ENCODE peak calls at places on chromosomes 7 and 10, in five cellular contexts. N is IMR-90, A is fibroblast of lung, I is AG04450, V is bronchial epithelial cell. B is an unnamed sample.

GRCh38 chr10:60042959-60043358 is 136.6 kb upstream of the CCDC6 start:
- DNase-seq in N (no peak), A (no peak), I (no peak), V (no peak), B (no peak)

GRCh38 chr10:47049056-47049851 is 138.0 kb downstream of the PTPN20 start:
- DNase-seq in N (no peak), A (no peak), I (no peak), V (no peak), B (no peak)

GRCh38 chr7:3200504-3200903 is 100.5 kb upstream of the SDK1 start:
- DNase-seq in N (peak; percentile 62), A (peak; percentile 49), I (no peak), V (peak; percentile 40), B (peak; percentile 82)

GRCh38 chr10:22719406-22720042 is 5.1 kb upstream of the PIP4K2A start:
- DNase-seq in N (no peak), A (no peak), I (no peak), V (no peak), B (no peak)

GRCh38 chr10:84654671-84655070 is 326.3 kb downstream of the CCSER2 start:
- DNase-seq in N (no peak), A (no peak), I (no peak), V (peak; percentile 68), B (no peak)

GRCh38 chr7:104971290-104972071 is 42.5 kb upstream of the KMT2E start:
- DNase-seq in N (peak; percentile 60), A (peak; percentile 56), I (no peak), V (peak; percentile 89), B (peak; percentile 73)

GRCh38 chr10:91935886-91936285 is 12.3 kb downstream of the BTAF1 start:
- DNase-seq in N (peak; percentile 13), A (no peak), I (no peak), V (peak; percentile 95), B (no peak)

GRCh38 chr7:36661135-36661840 is 63.0 kb downstream of the AOAH start:
- DNase-seq in N (peak; percentile 26), A (peak; percentile 77), I (no peak), V (peak; percentile 67), B (peak; percentile 11)

GRCh38 chr7:43823941-43824340 is 45.4 kb downstream of the MRPS24 start:
- DNase-seq in N (no peak), A (no peak), I (no peak), V (no peak), B (no peak)

GRCh38 chr10:71548494-71548846 is 151.8 kb downstream of the CDH23 start:
- DNase-seq in N (peak; percentile 0), A (no peak), I (no peak), V (no peak), B (peak; percentile 18)

GRCh38 chr10:120575411-120575810 is 118.4 kb downstream of the PLPP4 start:
- DNase-seq in N (no peak), A (no peak), I (no peak), V (no peak), B (no peak)

GRCh38 chr10:99466632-99467031 is 36.2 kb upstream of the GOT1 start:
- DNase-seq in N (peak; percentile 15), A (no peak), I (no peak), V (no peak), B (peak; percentile 11)

GRCh38 chr10:117801691-117802090 is 245.1 kb downstream of the RAB11FIP2 start:
- DNase-seq in N (no peak), A (no peak), I (no peak), V (no peak), B (no peak)

GRCh38 chr7:81383848-81384247 is 386.0 kb downstream of the HGF start:
- DNase-seq in N (no peak), A (peak; percentile 39), I (no peak), V (no peak), B (no peak)

GRCh38 chr7:27165089-27165654 is at the start of gene HOXA9:
- DNase-seq in N (peak; percentile 61), A (no peak), I (no peak), V (no peak), B (no peak)

GRCh38 chr7:388961-389701 is 99.2 kb downstream of the FOXL3 start:
- DNase-seq in N (no peak), A (no peak), I (no peak), V (no peak), B (no peak)

GRCh38 chr10:121823993-121824463 is 103.8 kb downstream of the ATE1 start:
- DNase-seq in N (peak; percentile 46), A (peak; percentile 35), I (no peak), V (peak; percentile 66), B (peak; percentile 61)

GRCh38 chr7:155222046-155222445 is 75.6 kb upstream of the INSIG1 start:
- DNase-seq in N (no peak), A (no peak), I (no peak), V (no peak), B (no peak)

GRCh38 chr10:71746344-71747037 is 26.8 kb downstream of the VSIR start:
- DNase-seq in N (no peak), A (no peak), I (no peak), V (no peak), B (no peak)

GRCh38 chr7:93245525-93246432 is 13.6 kb downstream of the VPS50 start:
- DNase-seq in N (peak; percentile 38), A (peak; percentile 29), I (peak; percentile 10), V (peak; percentile 38), B (peak; percentile 62)

GRCh38 chr7:145928937-145929336 is 187.7 kb upstream of the CNTNAP2 start:
- DNase-seq in N (no peak), A (no peak), I (no peak), V (no peak), B (no peak)

GRCh38 chr7:131042269-131043160 is 285.2 kb upstream of the MKLN1 start:
- DNase-seq in N (no peak), A (no peak), I (no peak), V (no peak), B (peak; percentile 17)

GRCh38 chr10:46314046-46314445 is 27.2 kb downstream of the ANTXRL start:
- DNase-seq in N (no peak), A (no peak), I (no peak), V (no peak), B (no peak)

GRCh38 chr7:114922652-114923402 is 933 bp downstream of the MDFIC start:
- DNase-seq in N (peak; percentile 77), A (peak; percentile 80), I (no peak), V (peak; percentile 69), B (peak; percentile 84)

GRCh38 chr10:1141701-1142100 is 85.5 kb downstream of the WDR37 start:
- DNase-seq in N (no peak), A (no peak), I (no peak), V (no peak), B (no peak)

GRCh38 chr10:10131984-10132383 is 885.7 kb upstream of the CELF2 start:
- DNase-seq in N (no peak), A (peak; percentile 3), I (no peak), V (no peak), B (peak; percentile 54)

GRCh38 chr7:26449175-26450165 is 157.8 kb downstream of the SNX10 start:
- DNase-seq in N (peak; percentile 15), A (peak; percentile 82), I (no peak), V (peak; percentile 81), B (peak; percentile 66)

GRCh38 chr7:100965723-100966541 is 3.4 kb upstream of the MUC12 start:
- DNase-seq in N (no peak), A (peak; percentile 25), I (no peak), V (peak; percentile 28), B (peak; percentile 52)

GRCh38 chr10:121490906-121491519 is 107.2 kb downstream of the FGFR2 start:
- DNase-seq in N (no peak), A (peak; percentile 57), I (no peak), V (no peak), B (no peak)

GRCh38 chr10:27822286-27822685 is 76.7 kb upstream of the MKX start:
- DNase-seq in N (peak; percentile 58), A (peak; percentile 74), I (peak; percentile 3), V (no peak), B (peak; percentile 1)

GRCh38 chr10:10475812-10476211 is 541.9 kb upstream of the CELF2 start:
- DNase-seq in N (no peak), A (no peak), I (no peak), V (no peak), B (no peak)

GRCh38 chr7:155280446-155281410 is 16.9 kb upstream of the INSIG1 start:
- DNase-seq in N (no peak), A (no peak), I (no peak), V (no peak), B (no peak)

GRCh38 chr10:69958232-69958902 is 94.3 kb upstream of the MACROH2A2 start:
- DNase-seq in N (peak; percentile 53), A (peak; percentile 44), I (no peak), V (peak; percentile 66), B (peak; percentile 69)

GRCh38 chr10:33008499-33009243 is 50.6 kb upstream of the ITGB1 start:
- DNase-seq in N (peak; percentile 92), A (peak; percentile 83), I (peak; percentile 81), V (peak; percentile 82), B (peak; percentile 91)
- H3K4me3 ChIP-seq in N (no peak overlapping the region), A (no peak overlapping the region), I (no peak overlapping the region), V (no peak overlapping the region), B (no peak overlapping the region)

DNA sequence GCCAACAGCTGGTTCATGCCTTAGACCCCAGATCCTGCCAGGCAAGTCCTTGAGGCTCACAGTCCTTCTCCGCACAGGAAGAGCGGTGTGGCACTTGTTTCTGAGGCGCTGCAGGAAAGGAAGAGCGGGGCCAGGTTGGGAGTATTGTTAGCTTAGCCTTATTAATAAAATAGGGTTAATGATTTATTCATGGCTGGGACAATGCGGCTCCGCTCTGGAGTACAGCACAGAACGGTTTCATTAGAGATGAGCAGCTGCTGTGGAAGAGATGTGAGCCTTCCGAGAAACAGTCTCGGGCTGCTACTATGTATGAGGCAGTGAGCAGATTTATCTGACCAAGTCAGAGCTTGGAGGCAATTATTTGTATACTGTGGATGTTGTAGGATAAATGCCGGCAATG is 78.2 kb downstream of the FZD1 start:
- DNase-seq in N (no peak), A (no peak), I (no peak), V (no peak), B (no peak)
- TF ChIP-seq CTCF in N (no peak), A (no peak), I (no peak), V (no peak), B (no peak)

GRCh38 chr10:89332718-89333281 is 5.0 kb downstream of the IFIT3 start:
- DNase-seq in N (no peak), A (no peak), I (no peak), V (peak; percentile 5), B (no peak)
- H3K4me3 ChIP-seq in N (peak overlapping the region; percentile 37), A (peak overlapping the region; percentile 49), I (peak overlapping the region; percentile 42), V (no peak overlapping the region), B (peak overlapping the region; percentile 50)

DNA sequence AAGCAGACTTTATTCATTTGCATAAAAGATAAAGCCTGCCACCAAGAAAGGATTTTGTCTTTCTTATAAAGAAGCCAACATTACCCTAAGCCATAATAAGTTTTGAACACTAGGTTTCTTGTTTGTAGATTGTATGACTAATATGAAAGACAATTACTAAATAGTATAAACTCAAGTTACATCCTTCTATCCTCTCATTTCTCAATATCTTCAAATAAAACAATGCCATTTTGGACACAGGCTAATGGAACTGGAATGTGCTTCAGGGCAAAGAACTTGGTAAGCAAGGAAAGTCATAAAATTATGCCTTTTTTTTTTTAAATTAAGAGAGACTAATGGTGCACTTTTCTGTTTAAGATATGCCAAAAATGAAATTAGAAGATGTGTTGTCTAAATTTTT is 137.7 kb downstream of the DKK1 start:
- DNase-seq in N (peak; percentile 76), A (peak; percentile 34), I (no peak), V (peak; percentile 96), B (peak; percentile 75)
- TF ChIP-seq CTCF in N (no peak), A (no peak), I (no peak), V (no peak), B (no peak)